ENCODE peak calls at places on chromosome X, in seven cellular contexts. One of them, this sample, is unnamed.

GRCh38 chrX:82362550-82362949 is 1145.5 kb upstream of the POU3F4 start:
- DNase-seq in lower leg skin: no peak
- DNase-seq in left lung: no peak
- DNase-seq in cardiac muscle cell: no peak
- DNase-seq in neural crest cell: no peak
- DNase-seq in body of pancreas: no peak
- DNase-seq in MM.1S: no peak
- DNase-seq in this sample: no peak

GRCh38 chrX:2425281-2426071 is 75.3 kb downstream of the DHRSX start:
- DNase-seq in lower leg skin: no peak
- DNase-seq in left lung: no peak
- DNase-seq in cardiac muscle cell: no peak
- DNase-seq in neural crest cell: no peak
- DNase-seq in body of pancreas: no peak
- DNase-seq in MM.1S: no peak
- DNase-seq in this sample: peak; percentile 3

GRCh38 chrX:402857-403256 is 16.1 kb upstream of the PPP2R3B start:
- DNase-seq in lower leg skin: no peak
- DNase-seq in left lung: no peak
- DNase-seq in cardiac muscle cell: no peak
- DNase-seq in neural crest cell: no peak
- DNase-seq in body of pancreas: no peak
- DNase-seq in MM.1S: no peak
- DNase-seq in this sample: no peak

GRCh38 chrX:136268051-136269048 is 17.1 kb upstream of the MAP7D3 start:
- DNase-seq in lower leg skin: no peak
- DNase-seq in left lung: no peak
- DNase-seq in cardiac muscle cell: peak; percentile 54
- DNase-seq in neural crest cell: peak; percentile 41
- DNase-seq in body of pancreas: peak; percentile 30
- DNase-seq in MM.1S: peak; percentile 67
- DNase-seq in this sample: peak; percentile 64

GRCh38 chrX:1609311-1609710 is 5.5 kb upstream of the ASMT start:
- DNase-seq in lower leg skin: no peak
- DNase-seq in left lung: peak; percentile 67
- DNase-seq in cardiac muscle cell: no peak
- DNase-seq in neural crest cell: no peak
- DNase-seq in body of pancreas: no peak
- DNase-seq in MM.1S: no peak
- DNase-seq in this sample: no peak

GRCh38 chrX:115413246-115413878 is 123.8 kb downstream of the LUZP4 start:
- DNase-seq in lower leg skin: no peak
- DNase-seq in left lung: no peak
- DNase-seq in cardiac muscle cell: no peak
- DNase-seq in neural crest cell: no peak
- DNase-seq in body of pancreas: no peak
- DNase-seq in MM.1S: no peak
- DNase-seq in this sample: no peak

GRCh38 chrX:24377911-24378468 is 17.6 kb downstream of the SUPT20HL1 start:
- DNase-seq in lower leg skin: no peak
- DNase-seq in left lung: no peak
- DNase-seq in cardiac muscle cell: no peak
- DNase-seq in neural crest cell: no peak
- DNase-seq in body of pancreas: no peak
- DNase-seq in MM.1S: no peak
- DNase-seq in this sample: no peak

GRCh38 chrX:40261955-40262596 is 164.3 kb upstream of the BCOR start:
- DNase-seq in lower leg skin: no peak
- DNase-seq in left lung: no peak
- DNase-seq in cardiac muscle cell: peak; percentile 87
- DNase-seq in neural crest cell: no peak
- DNase-seq in body of pancreas: no peak
- DNase-seq in MM.1S: no peak
- DNase-seq in this sample: no peak

GRCh38 chrX:6074532-6074931 is 154.1 kb downstream of the NLGN4X start:
- DNase-seq in lower leg skin: no peak
- DNase-seq in left lung: no peak
- DNase-seq in cardiac muscle cell: no peak
- DNase-seq in neural crest cell: no peak
- DNase-seq in body of pancreas: no peak
- DNase-seq in MM.1S: no peak
- DNase-seq in this sample: no peak

GRCh38 chrX:147916375-147916968 is 4.8 kb downstream of the FMR1 start:
- DNase-seq in lower leg skin: no peak
- DNase-seq in left lung: no peak
- DNase-seq in cardiac muscle cell: no peak
- DNase-seq in neural crest cell: no peak
- DNase-seq in body of pancreas: no peak
- DNase-seq in MM.1S: no peak
- DNase-seq in this sample: no peak

GRCh38 chrX:155056471-155056870 is 14.5 kb downstream of the CMC4 start:
- DNase-seq in lower leg skin: no peak
- DNase-seq in left lung: no peak
- DNase-seq in cardiac muscle cell: no peak
- DNase-seq in neural crest cell: no peak
- DNase-seq in body of pancreas: no peak
- DNase-seq in MM.1S: no peak
- DNase-seq in this sample: no peak

GRCh38 chrX:150761176-150761818 is 68.1 kb downstream of the MTMR1 start:
- DNase-seq in lower leg skin: no peak
- DNase-seq in left lung: no peak
- DNase-seq in cardiac muscle cell: no peak
- DNase-seq in neural crest cell: no peak
- DNase-seq in body of pancreas: no peak
- DNase-seq in MM.1S: no peak
- DNase-seq in this sample: no peak

GRCh38 chrX:39443240-39443639 is 642.0 kb downstream of the MID1IP1 start:
- DNase-seq in lower leg skin: no peak
- DNase-seq in left lung: no peak
- DNase-seq in cardiac muscle cell: no peak
- DNase-seq in neural crest cell: no peak
- DNase-seq in body of pancreas: no peak
- DNase-seq in MM.1S: no peak
- DNase-seq in this sample: no peak

GRCh38 chrX:134782796-134783195 is 124.5 kb upstream of the PLAC1 start:
- DNase-seq in lower leg skin: no peak
- DNase-seq in left lung: no peak
- DNase-seq in cardiac muscle cell: peak; percentile 59
- DNase-seq in neural crest cell: no peak
- DNase-seq in body of pancreas: no peak
- DNase-seq in MM.1S: no peak
- DNase-seq in this sample: no peak

GRCh38 chrX:30816079-30816478 is 73.0 kb downstream of the TAB3 start:
- DNase-seq in lower leg skin: no peak
- DNase-seq in left lung: no peak
- DNase-seq in cardiac muscle cell: no peak
- DNase-seq in neural crest cell: no peak
- DNase-seq in body of pancreas: no peak
- DNase-seq in MM.1S: no peak
- DNase-seq in this sample: no peak

GRCh38 chrX:132592880-132593279 is 104.0 kb upstream of the MBNL3 start:
- DNase-seq in lower leg skin: peak; percentile 11
- DNase-seq in left lung: no peak
- DNase-seq in cardiac muscle cell: peak; percentile 15
- DNase-seq in neural crest cell: peak; percentile 9
- DNase-seq in body of pancreas: peak; percentile 8
- DNase-seq in MM.1S: peak; percentile 17
- DNase-seq in this sample: peak; percentile 8

GRCh38 chrX:106249706-106250379 is 81.7 kb downstream of the PWWP3B start:
- DNase-seq in lower leg skin: no peak
- DNase-seq in left lung: no peak
- DNase-seq in cardiac muscle cell: peak; percentile 58
- DNase-seq in neural crest cell: no peak
- DNase-seq in body of pancreas: no peak
- DNase-seq in MM.1S: no peak
- DNase-seq in this sample: no peak

GRCh38 chrX:23376581-23376980 is 41.9 kb downstream of the PTCHD1 start:
- DNase-seq in lower leg skin: no peak
- DNase-seq in left lung: no peak
- DNase-seq in cardiac muscle cell: no peak
- DNase-seq in neural crest cell: no peak
- DNase-seq in body of pancreas: no peak
- DNase-seq in MM.1S: no peak
- DNase-seq in this sample: no peak

GRCh38 chrX:148049441-148049840 is 68.3 kb downstream of the FMR1NB start:
- DNase-seq in lower leg skin: no peak
- DNase-seq in left lung: no peak
- DNase-seq in cardiac muscle cell: peak; percentile 48
- DNase-seq in neural crest cell: no peak
- DNase-seq in body of pancreas: no peak
- DNase-seq in MM.1S: peak; percentile 54
- DNase-seq in this sample: no peak

GRCh38 chrX:101206471-101206870 is 13.1 kb upstream of the DRP2 start:
- DNase-seq in lower leg skin: no peak
- DNase-seq in left lung: no peak
- DNase-seq in cardiac muscle cell: peak; percentile 59
- DNase-seq in neural crest cell: no peak
- DNase-seq in body of pancreas: no peak
- DNase-seq in MM.1S: peak; percentile 11
- DNase-seq in this sample: peak; percentile 4

GRCh38 chrX:16664059-16664458 is 14.1 kb downstream of the S100G start:
- DNase-seq in lower leg skin: no peak
- DNase-seq in left lung: no peak
- DNase-seq in cardiac muscle cell: no peak
- DNase-seq in neural crest cell: no peak
- DNase-seq in body of pancreas: no peak
- DNase-seq in MM.1S: no peak
- DNase-seq in this sample: no peak
- TF ChIP-seq CTCF in lower leg skin: no peak
- TF ChIP-seq CTCF in left lung: no peak
- TF ChIP-seq CTCF in cardiac muscle cell: no peak
- TF ChIP-seq CTCF in neural crest cell: no peak
- TF ChIP-seq CTCF in body of pancreas: no peak
- TF ChIP-seq CTCF in MM.1S: no peak
- TF ChIP-seq CTCF in this sample: no peak

GRCh38 chrX:15468036-15468435 is 25.1 kb downstream of the PIR start:
- DNase-seq in lower leg skin: peak; percentile 62
- DNase-seq in left lung: no peak
- DNase-seq in cardiac muscle cell: peak; percentile 64
- DNase-seq in neural crest cell: no peak
- DNase-seq in body of pancreas: peak; percentile 11
- DNase-seq in MM.1S: no peak
- DNase-seq in this sample: no peak
- TF ChIP-seq CTCF in lower leg skin: no peak
- TF ChIP-seq CTCF in left lung: peak; percentile 40
- TF ChIP-seq CTCF in cardiac muscle cell: peak; percentile 45
- TF ChIP-seq CTCF in neural crest cell: peak; percentile 61
- TF ChIP-seq CTCF in body of pancreas: no peak
- TF ChIP-seq CTCF in MM.1S: peak; percentile 10
- TF ChIP-seq CTCF in this sample: no peak

GRCh38 chrX:85115252-85115651 is 111.6 kb downstream of the APOOL start:
- DNase-seq in lower leg skin: no peak
- DNase-seq in left lung: no peak
- DNase-seq in cardiac muscle cell: no peak
- DNase-seq in neural crest cell: no peak
- DNase-seq in body of pancreas: no peak
- DNase-seq in MM.1S: no peak
- DNase-seq in this sample: no peak

GRCh38 chrX:85113746-85114145 is 110.1 kb downstream of the APOOL start:
- DNase-seq in lower leg skin: no peak
- DNase-seq in left lung: no peak
- DNase-seq in cardiac muscle cell: no peak
- DNase-seq in neural crest cell: no peak
- DNase-seq in body of pancreas: no peak
- DNase-seq in MM.1S: no peak
- DNase-seq in this sample: no peak

GRCh38 chrX:85114171-85114570 is 110.5 kb downstream of the APOOL start:
- DNase-seq in lower leg skin: no peak
- DNase-seq in left lung: no peak
- DNase-seq in cardiac muscle cell: no peak
- DNase-seq in neural crest cell: no peak
- DNase-seq in body of pancreas: no peak
- DNase-seq in MM.1S: no peak
- DNase-seq in this sample: no peak

GRCh38 chrX:85112270-85112669 is 108.6 kb downstream of the APOOL start:
- DNase-seq in lower leg skin: no peak
- DNase-seq in left lung: no peak
- DNase-seq in cardiac muscle cell: no peak
- DNase-seq in neural crest cell: no peak
- DNase-seq in body of pancreas: no peak
- DNase-seq in MM.1S: no peak
- DNase-seq in this sample: no peak

GRCh38 chrX:85114776-85115175 is 111.1 kb downstream of the APOOL start:
- DNase-seq in lower leg skin: no peak
- DNase-seq in left lung: no peak
- DNase-seq in cardiac muscle cell: no peak
- DNase-seq in neural crest cell: no peak
- DNase-seq in body of pancreas: no peak
- DNase-seq in MM.1S: no peak
- DNase-seq in this sample: no peak
- TF ChIP-seq CTCF in lower leg skin: no peak
- TF ChIP-seq CTCF in left lung: no peak
- TF ChIP-seq CTCF in cardiac muscle cell: no peak
- TF ChIP-seq CTCF in neural crest cell: peak; percentile 15
- TF ChIP-seq CTCF in body of pancreas: no peak
- TF ChIP-seq CTCF in MM.1S: no peak
- TF ChIP-seq CTCF in this sample: no peak

GRCh38 chrX:36963069-36963808 is 44.9 kb upstream of the FAM47C start:
- DNase-seq in lower leg skin: no peak
- DNase-seq in left lung: no peak
- DNase-seq in cardiac muscle cell: no peak
- DNase-seq in neural crest cell: no peak
- DNase-seq in body of pancreas: peak; percentile 2
- DNase-seq in MM.1S: no peak
- DNase-seq in this sample: no peak

GRCh38 chrX:36961590-36961989 is 46.6 kb upstream of the FAM47C start:
- DNase-seq in lower leg skin: no peak
- DNase-seq in left lung: no peak
- DNase-seq in cardiac muscle cell: no peak
- DNase-seq in neural crest cell: no peak
- DNase-seq in body of pancreas: no peak
- DNase-seq in MM.1S: no peak
- DNase-seq in this sample: no peak

DNA sequence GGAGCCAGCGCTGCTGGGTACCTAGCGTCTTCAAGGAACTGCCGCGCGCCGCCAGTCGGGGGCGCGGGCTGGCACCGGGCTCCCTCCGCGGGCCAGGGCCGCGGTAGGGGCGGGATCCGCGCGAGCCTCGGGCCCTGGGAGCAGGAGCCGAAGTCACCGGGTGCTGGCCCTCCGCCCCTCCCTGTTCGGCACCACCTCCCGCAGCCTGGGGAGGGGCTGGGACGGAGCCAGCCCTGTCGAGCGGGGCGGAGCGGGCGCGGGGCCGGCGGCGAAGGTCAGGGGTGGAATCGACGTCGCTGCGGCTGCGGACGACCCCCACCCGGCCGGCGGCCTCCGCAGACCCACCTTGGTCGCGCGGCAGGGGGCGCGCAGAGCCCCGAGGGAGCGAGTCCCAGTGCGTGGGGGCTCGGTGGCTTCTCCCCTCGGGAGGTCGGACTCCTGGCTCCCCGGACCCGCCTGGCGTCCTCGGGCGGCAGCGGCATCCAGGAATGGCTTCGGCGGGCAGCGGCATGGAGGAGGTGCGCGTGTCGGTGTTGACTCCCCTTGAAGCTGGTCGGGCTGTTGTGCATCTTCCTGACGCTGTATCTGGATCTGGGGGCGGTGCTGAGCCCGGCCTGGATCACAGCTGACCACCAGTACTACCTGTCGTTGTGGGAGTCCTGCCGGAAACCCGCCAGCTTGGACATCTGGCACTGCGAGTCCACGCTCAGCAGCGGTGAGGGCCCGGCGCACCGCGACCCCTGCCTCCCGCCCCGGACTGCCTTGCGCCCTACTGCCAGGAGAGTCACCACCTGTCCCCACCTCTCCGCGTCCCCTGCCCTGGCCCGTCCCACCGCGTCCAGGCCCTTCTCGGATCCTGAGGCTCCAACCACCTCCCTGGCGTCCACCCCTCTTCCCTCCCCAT is 50.5 kb upstream of the FAM47C start:
- DNase-seq in lower leg skin: no peak
- DNase-seq in left lung: peak; percentile 78
- DNase-seq in cardiac muscle cell: peak; percentile 2
- DNase-seq in neural crest cell: peak; percentile 11
- DNase-seq in body of pancreas: peak; percentile 69
- DNase-seq in MM.1S: no peak
- DNase-seq in this sample: no peak
- TF ChIP-seq CTCF in lower leg skin: no peak
- TF ChIP-seq CTCF in left lung: no peak
- TF ChIP-seq CTCF in cardiac muscle cell: peak; percentile 12
- TF ChIP-seq CTCF in neural crest cell: peak; percentile 48
- TF ChIP-seq CTCF in body of pancreas: no peak
- TF ChIP-seq CTCF in MM.1S: no peak
- TF ChIP-seq CTCF in this sample: no peak